ENCODE peak calls at places on chromosomes 2 and 18, in eight cellular contexts. I is HEK293T, Z is A549, Q is mucosa of descending colon, V is neural crest cell, B is Peyer's patch, Y is myocyte, E is left lung. F is an unnamed sample.

GRCh38 chr2:234453216-234453615 is 43.7 kb downstream of the ARL4C start:
- DNase-seq in I (no peak), Z (no peak), Q (no peak), V (no peak), B (no peak), Y (peak), E (no peak), F (no peak)

GRCh38 chr2:138275292-138275690 is 226.3 kb upstream of the SPOPL start:
- DNase-seq in I (no peak), Z (no peak), Q (no peak), V (no peak), B (no peak), Y (no peak), E (no peak), F (no peak)

GRCh38 chr2:71555798-71556454 is 102.6 kb downstream of the DYSF start:
- DNase-seq in I (no peak), Z (no peak), Q (no peak), V (no peak), B (peak), Y (no peak), E (peak), F (no peak)

GRCh38 chr18:59279722-59280121 is 6.5 kb upstream of the RAX start:
- DNase-seq in I (no peak), Z (no peak), Q (no peak), V (no peak), B (no peak), Y (no peak), E (no peak), F (no peak)

GRCh38 chr2:12361506-12361905 is 355.2 kb upstream of the TRIB2 start:
- DNase-seq in I (no peak), Z (no peak), Q (no peak), V (no peak), B (no peak), Y (no peak), E (no peak), F (no peak)

GRCh38 chr2:44130441-44130840 is 38.2 kb upstream of the PPM1B start:
- DNase-seq in I (no peak), Z (peak), Q (no peak), V (no peak), B (no peak), Y (peak), E (no peak), F (no peak)

GRCh38 chr2:231781798-231782726 is 980 bp upstream of the PDE6D start:
- DNase-seq in I (no peak), Z (peak), Q (no peak), V (no peak), B (no peak), Y (no peak), E (no peak), F (no peak)

GRCh38 chr2:1632006-1632348 is 112.3 kb downstream of the PXDN start:
- DNase-seq in I (no peak), Z (no peak), Q (peak), V (no peak), B (no peak), Y (no peak), E (no peak), F (no peak)

GRCh38 chr2:120229341-120229740 is 6.1 kb upstream of the TMEM185B start:
- DNase-seq in I (no peak), Z (no peak), Q (no peak), V (no peak), B (no peak), Y (no peak), E (no peak), F (no peak)

GRCh38 chr2:11856095-11856494 is 109.7 kb downstream of the LPIN1 start:
- DNase-seq in I (no peak), Z (no peak), Q (no peak), V (no peak), B (no peak), Y (no peak), E (no peak), F (no peak)

GRCh38 chr2:138712212-138712979 is 67.8 kb downstream of the NXPH2 start:
- DNase-seq in I (no peak), Z (no peak), Q (no peak), V (no peak), B (no peak), Y (peak), E (no peak), F (peak)

GRCh38 chr2:70719231-70719630 is 48.8 kb downstream of the ADD2 start:
- DNase-seq in I (no peak), Z (no peak), Q (no peak), V (no peak), B (no peak), Y (no peak), E (no peak), F (no peak)

GRCh38 chr2:3959372-3959771 is 256.0 kb downstream of the DCDC2C start:
- DNase-seq in I (peak), Z (peak), Q (no peak), V (no peak), B (no peak), Y (peak), E (no peak), F (peak)

GRCh38 chr2:237486819-237487448 is at the start of gene MLPH:
- DNase-seq in I (no peak), Z (peak), Q (peak), V (no peak), B (peak), Y (peak), E (peak), F (no peak)

GRCh38 chr2:12263730-12264129 is 453.0 kb upstream of the TRIB2 start:
- DNase-seq in I (no peak), Z (no peak), Q (no peak), V (no peak), B (no peak), Y (no peak), E (no peak), F (no peak)

GRCh38 chr18:35780937-35781336 is 191.5 kb upstream of the RMP24 start:
- DNase-seq in I (no peak), Z (no peak), Q (no peak), V (no peak), B (no peak), Y (no peak), E (no peak), F (no peak)

GRCh38 chr2:101360229-101360628 is 27.1 kb downstream of the CREG2 start:
- DNase-seq in I (no peak), Z (peak), Q (no peak), V (no peak), B (no peak), Y (peak), E (no peak), F (no peak)